ENCODE peak calls at places on chromosome 2, in ten cellular contexts. P is stimulated activated naive CD4-positive, alpha-beta T cell; Y is endothelial cell; M is KBM-7; L is brain microvascular endothelial cell; W is mesendoderm; U is right cardiac atrium; A is stimulated activated CD4-positive, alpha-beta T cell treated with anti-CD3 and anti-CD28 coated beads, Interleukin-15, amount 100 ng/mL, for 1 hour; R is anterior cingulate cortex; S is AG10803. E is an unnamed sample.

GRCh38 chr2:25788457-25788856 is 89.8 kb downstream of the ASXL2 start:
- DNase-seq in P (no peak), Y (no peak), M (no peak), L (no peak), W (no peak), U (no peak), A (no peak), R (no peak), S (no peak), E (no peak)

GRCh38 chr2:237714690-237715458 is 83.7 kb upstream of the RBM44 start:
- DNase-seq in P (no peak), Y (no peak), M (no peak), L (peak), W (peak), U (no peak), A (no peak), R (no peak), S (no peak), E (peak)

GRCh38 chr2:6866239-6866745 is 585 bp upstream of the CMPK2 start:
- DNase-seq in P (no peak), Y (no peak), M (peak), L (no peak), W (peak), U (no peak), A (peak), R (no peak), S (no peak), E (peak)

GRCh38 chr2:13056259-13056843 is 339.6 kb downstream of the TRIB2 start:
- DNase-seq in P (no peak), Y (no peak), M (no peak), L (no peak), W (peak), U (no peak), A (no peak), R (no peak), S (peak), E (peak)

GRCh38 chr2:101007415-101008345 is 5.6 kb downstream of the RPL31 start:
- DNase-seq in P (no peak), Y (no peak), M (peak), L (no peak), W (peak), U (peak), A (no peak), R (no peak), S (no peak), E (no peak)

GRCh38 chr2:15763106-15763821 is 171.6 kb downstream of the DDX1 start:
- DNase-seq in P (no peak), Y (no peak), M (no peak), L (no peak), W (no peak), U (no peak), A (no peak), R (no peak), S (no peak), E (no peak)

GRCh38 chr2:241851325-241852115 is 7.2 kb downstream of the PDCD1 start:
- DNase-seq in P (no peak), Y (no peak), M (no peak), L (no peak), W (no peak), U (peak), A (no peak), R (no peak), S (no peak), E (no peak)

GRCh38 chr2:96493072-96493471 is 12.1 kb downstream of the NEURL3 start:
- DNase-seq in P (no peak), Y (no peak), M (no peak), L (no peak), W (peak), U (no peak), A (no peak), R (no peak), S (no peak), E (no peak)

GRCh38 chr2:27956895-27957294 is 66.4 kb downstream of the BABAM2 start:
- DNase-seq in P (no peak), Y (no peak), M (no peak), L (peak), W (no peak), U (no peak), A (no peak), R (no peak), S (peak), E (peak)

GRCh38 chr2:47690132-47690531 is 92.8 kb upstream of the MSH6 start:
- DNase-seq in P (no peak), Y (no peak), M (no peak), L (no peak), W (no peak), U (no peak), A (no peak), R (no peak), S (no peak), E (no peak)

GRCh38 chr2:218217366-218218309 is 649 bp downstream of the ARPC2 start:
- DNase-seq in P (peak), Y (peak), M (peak), L (no peak), W (peak), U (peak), A (peak), R (peak), S (peak), E (no peak)

GRCh38 chr2:120985174-120985996 is 249.7 kb downstream of the GLI2 start:
- DNase-seq in P (no peak), Y (no peak), M (no peak), L (no peak), W (no peak), U (no peak), A (no peak), R (no peak), S (no peak), E (no peak)

GRCh38 chr2:228827056-228827455 is 444.0 kb downstream of the PID1 start:
- DNase-seq in P (no peak), Y (no peak), M (no peak), L (no peak), W (no peak), U (no peak), A (no peak), R (no peak), S (peak), E (no peak)

GRCh38 chr2:45046786-45047185 is 37.5 kb upstream of the SIX2 start:
- DNase-seq in P (no peak), Y (no peak), M (peak), L (no peak), W (no peak), U (no peak), A (no peak), R (no peak), S (peak), E (peak)

GRCh38 chr2:83162421-83162820 is 1296.7 kb downstream of the SUCLG1 start:
- DNase-seq in P (no peak), Y (no peak), M (no peak), L (peak), W (no peak), U (no peak), A (no peak), R (no peak), S (no peak), E (no peak)

GRCh38 chr2:173654146-173654895 is 299.6 kb downstream of the CDCA7 start:
- DNase-seq in P (no peak), Y (no peak), M (no peak), L (no peak), W (no peak), U (no peak), A (no peak), R (no peak), S (no peak), E (no peak)

GRCh38 chr2:47519604-47520301 is 116.8 kb downstream of the MSH2 start:
- DNase-seq in P (no peak), Y (no peak), M (no peak), L (no peak), W (no peak), U (no peak), A (no peak), R (no peak), S (no peak), E (no peak)